ENCODE peak calls at places on chromosomes 2 and 18, in six cellular contexts. Y, I, H, X, Q and O are unnamed samples.

GRCh38 chr18:76823166-76823539 is 796 bp downstream of the ZNF236 start:
- DNase-seq in Y (no peak), I (no peak), H (no peak), X (peak), Q (no peak), O (no peak)

GRCh38 chr2:215712850-215713230 is 277.0 kb upstream of the FN1 start:
- DNase-seq in Y (no peak), I (no peak), H (peak), X (no peak), Q (no peak), O (no peak)

GRCh38 chr2:63842149-63843061 is 709 bp downstream of the UGP2 start:
- DNase-seq in Y (peak), I (peak), H (no peak), X (no peak), Q (peak), O (no peak)

GRCh38 chr2:238974510-238975166 is 126.8 kb downstream of the TWIST2 start:
- DNase-seq in Y (peak), I (no peak), H (peak), X (no peak), Q (peak), O (peak)

GRCh38 chr2:109052922-109053321 is 63.9 kb upstream of the EDAR start:
- DNase-seq in Y (no peak), I (no peak), H (no peak), X (no peak), Q (no peak), O (no peak)

GRCh38 chr2:189506514-189506976 is 65.3 kb downstream of the WDR75 start:
- DNase-seq in Y (no peak), I (no peak), H (no peak), X (no peak), Q (peak), O (no peak)

GRCh38 chr2:54479422-54479821 is 23.3 kb downstream of the SPTBN1 start:
- DNase-seq in Y (no peak), I (no peak), H (no peak), X (no peak), Q (no peak), O (no peak)

GRCh38 chr2:84924173-84925106 is 19.0 kb downstream of the TMSB10 start:
- DNase-seq in Y (no peak), I (no peak), H (no peak), X (peak), Q (peak), O (no peak)

GRCh38 chr2:240179186-240179815 is 38.8 kb upstream of the OTOS start:
- DNase-seq in Y (peak), I (no peak), H (no peak), X (no peak), Q (no peak), O (no peak)

GRCh38 chr2:154233231-154233630 is 361.5 kb downstream of the GALNT13 start:
- DNase-seq in Y (no peak), I (no peak), H (no peak), X (no peak), Q (no peak), O (no peak)

GRCh38 chr2:121974919-121975654 is 219.6 kb downstream of the TSN start:
- DNase-seq in Y (peak), I (peak), H (peak), X (peak), Q (peak), O (peak)

GRCh38 chr2:148525130-148525529 is 119.4 kb upstream of the EPC2 start:
- DNase-seq in Y (no peak), I (no peak), H (no peak), X (no peak), Q (no peak), O (no peak)

GRCh38 chr2:231483398-231484329 is 19.4 kb upstream of the NCL start:
- DNase-seq in Y (peak), I (no peak), H (no peak), X (peak), Q (no peak), O (no peak)
- TF ChIP-seq CTCF in Y (no peak), I (no peak), H (no peak), X (no peak), Q (no peak), O (no peak)

GRCh38 chr18:36412778-36413177 is 115.3 kb downstream of the FHOD3 start:
- DNase-seq in Y (no peak), I (no peak), H (no peak), X (no peak), Q (no peak), O (peak)
- TF ChIP-seq CTCF in Y (no peak), I (peak), H (peak), X (no peak), Q (peak), O (peak)

DNA sequence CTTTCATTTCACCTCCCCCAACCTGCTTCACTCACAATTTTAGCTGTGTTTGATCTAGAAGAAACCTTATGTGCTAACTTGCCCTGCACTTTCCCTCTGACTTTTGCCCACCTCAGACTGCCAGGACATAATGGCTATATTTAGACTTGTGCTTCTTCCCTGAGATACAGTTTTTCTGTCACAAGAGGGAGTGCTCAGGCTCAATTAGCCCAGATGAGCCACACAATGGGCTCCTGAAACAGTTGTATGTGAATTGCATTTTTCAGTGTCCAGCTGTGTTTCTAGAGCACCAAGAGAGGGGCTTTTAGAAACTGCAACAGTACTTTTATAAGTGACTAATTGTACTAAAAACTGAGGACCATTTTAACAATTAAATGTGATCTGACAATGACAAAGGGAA is 109.6 kb downstream of the FSHR start:
- DNase-seq in Y (no peak), I (no peak), H (no peak), X (no peak), Q (no peak), O (no peak)
- TF ChIP-seq CTCF in Y (no peak), I (peak), H (peak), X (no peak), Q (peak), O (peak)

DNA sequence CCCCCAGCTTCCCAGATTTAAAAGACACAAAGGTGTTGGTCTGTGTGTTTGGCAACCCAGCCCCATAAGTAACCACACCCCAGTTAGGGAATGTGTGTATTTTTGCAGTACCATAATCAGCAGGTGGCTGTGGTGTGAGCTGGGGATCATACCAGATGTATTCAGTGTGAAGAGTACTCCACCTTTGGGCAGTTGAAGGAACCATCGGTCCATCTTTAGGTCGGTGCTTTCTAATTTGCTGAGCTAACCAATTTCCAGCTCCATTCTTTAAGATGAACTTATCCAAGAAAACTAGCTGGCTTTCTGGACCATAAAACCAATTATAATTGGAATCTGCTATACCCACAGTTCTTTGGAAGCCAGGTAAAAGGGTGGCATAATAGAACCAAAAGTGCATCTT is 3.2 kb downstream of the DSEL start:
- DNase-seq in Y (no peak), I (no peak), H (no peak), X (no peak), Q (peak), O (no peak)
- TF ChIP-seq CTCF in Y (no peak), I (no peak), H (peak), X (no peak), Q (peak), O (peak)

GRCh38 chr2:179898873-179899272 is 37.5 kb upstream of the ZNF385B start:
- DNase-seq in Y (no peak), I (peak), H (no peak), X (no peak), Q (peak), O (peak)
- TF ChIP-seq CTCF in Y (no peak), I (peak), H (peak), X (no peak), Q (peak), O (peak)

GRCh38 chr18:48492880-48493279 is 46.0 kb upstream of the CTIF start:
- DNase-seq in Y (no peak), I (no peak), H (no peak), X (no peak), Q (no peak), O (no peak)
- TF ChIP-seq CTCF in Y (no peak), I (no peak), H (no peak), X (no peak), Q (no peak), O (no peak)

GRCh38 chr2:199955339-199956061 is at the start of the genes MAIP1 and TYW5:
- DNase-seq in Y (peak), I (peak), H (peak), X (peak), Q (peak), O (peak)
- TF ChIP-seq CTCF in Y (no peak), I (no peak), H (peak), X (peak), Q (peak), O (peak)

GRCh38 chr2:46644690-46645385 is 165.5 kb downstream of the TMEM247 start:
- DNase-seq in Y (no peak), I (no peak), H (no peak), X (no peak), Q (no peak), O (no peak)

GRCh38 chr2:46645681-46646162 is 166.4 kb downstream of the TMEM247 start:
- DNase-seq in Y (no peak), I (no peak), H (no peak), X (no peak), Q (peak), O (peak)

GRCh38 chr2:46647041-46647440 is 167.7 kb downstream of the TMEM247 start:
- DNase-seq in Y (no peak), I (no peak), H (no peak), X (no peak), Q (no peak), O (no peak)

GRCh38 chr2:46643951-46644350 is 164.6 kb downstream of the TMEM247 start:
- DNase-seq in Y (no peak), I (no peak), H (no peak), X (no peak), Q (no peak), O (peak)

DNA sequence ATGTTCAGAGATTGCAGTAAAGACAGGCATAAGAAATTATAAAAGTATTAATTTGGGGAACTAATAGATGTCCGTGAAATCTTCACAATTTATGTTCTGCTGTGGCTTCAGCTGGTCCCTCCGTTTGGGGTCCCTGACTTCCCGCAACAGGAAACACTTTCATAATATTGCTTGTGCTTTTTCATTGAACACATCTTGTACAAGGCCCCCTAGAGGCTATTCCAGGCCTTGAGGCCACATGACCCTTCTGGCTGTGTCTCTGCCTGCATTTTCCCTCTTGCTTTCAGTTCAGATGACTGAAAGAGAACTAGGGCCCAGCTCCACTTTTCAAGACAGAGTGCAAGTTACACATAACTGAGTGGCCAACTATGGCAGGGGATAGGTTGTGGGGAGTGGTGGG is 164.1 kb downstream of the TMEM247 start:
- DNase-seq in Y (no peak), I (no peak), H (no peak), X (no peak), Q (no peak), O (no peak)
- TF ChIP-seq CTCF in Y (no peak), I (no peak), H (peak), X (no peak), Q (peak), O (no peak)

DNA sequence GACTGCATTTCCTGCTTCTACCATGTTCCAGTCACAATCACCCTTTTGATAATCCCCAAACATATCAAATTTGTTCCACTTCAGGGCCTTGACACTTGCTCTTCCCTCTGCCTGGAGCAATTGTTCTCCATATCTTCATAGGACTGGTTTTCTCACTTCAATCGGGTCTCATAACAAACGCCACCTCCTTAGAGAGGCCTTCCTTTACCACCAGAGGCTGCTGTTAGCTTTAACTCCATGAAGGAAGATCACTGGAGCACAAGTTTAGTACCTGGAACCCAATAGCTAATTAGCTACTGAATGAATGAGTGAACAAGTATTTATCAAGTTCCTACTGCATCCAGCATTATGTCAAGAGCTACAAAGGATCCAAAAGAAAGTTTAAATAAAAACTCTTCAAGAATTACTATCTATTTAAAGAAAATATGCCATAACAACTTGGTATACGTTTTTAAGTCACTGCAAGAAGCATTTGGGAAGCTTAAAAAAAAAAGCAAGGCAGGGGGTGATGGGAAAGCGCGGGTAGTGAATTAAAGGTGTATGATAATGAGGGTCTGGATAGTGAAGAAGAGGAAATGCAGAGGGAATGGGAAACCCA is 58.8 kb downstream of the BAZ2B start:
- DNase-seq in Y (no peak), I (no peak), H (peak), X (no peak), Q (no peak), O (no peak)
- TF ChIP-seq CTCF in Y (no peak), I (no peak), H (peak), X (peak), Q (peak), O (peak)